ENCODE peak calls at places on chromosomes 11 and 22, in seven cellular contexts. K is omental fat pad, A is cardiac fibroblast, W is osteocyte, F is MCF 10A, O is B cell, J is GM13976. B is an unnamed sample.
A peak's percentile ranks its signal among the peaks of the same experiment; 100 is the strongest.

GRCh38 chr22:29109853-29110252 is 37.0 kb downstream of the KREMEN1 start:
- DNase-seq in K (no peak), A (no peak), W (no peak), F (no peak), O (no peak), J (no peak), B (no peak)

GRCh38 chr22:25700996-25701815 is 40.8 kb upstream of the MYO18B start:
- DNase-seq in K (no peak), A (no peak), W (no peak), F (no peak), O (no peak), J (no peak), B (no peak)

GRCh38 chr11:115745041-115745440 is 240.8 kb upstream of the CADM1 start:
- DNase-seq in K (no peak), A (no peak), W (no peak), F (no peak), O (no peak), J (no peak), B (no peak)

GRCh38 chr22:17267661-17268330 is 48.6 kb upstream of the ADA2 start:
- DNase-seq in K (no peak), A (no peak), W (no peak), F (no peak), O (no peak), J (no peak), B (no peak)

GRCh38 chr22:35614404-35614803 is 2.7 kb downstream of the MB start:
- DNase-seq in K (no peak), A (no peak), W (no peak), F (no peak), O (no peak), J (no peak), B (no peak)

GRCh38 chr11:120029321-120029720 is 108.6 kb downstream of the TRIM29 start:
- DNase-seq in K (no peak), A (no peak), W (peak; percentile 74), F (no peak), O (no peak), J (no peak), B (no peak)

GRCh38 chr11:32426819-32427615 is 8.3 kb downstream of the WT1 start:
- DNase-seq in K (no peak), A (no peak), W (no peak), F (no peak), O (no peak), J (peak; percentile 45), B (no peak)

GRCh38 chr22:27560781-27561180 is 240.8 kb downstream of the MN1 start:
- DNase-seq in K (no peak), A (no peak), W (no peak), F (no peak), O (no peak), J (no peak), B (no peak)

GRCh38 chr22:24376002-24376401 is 51.4 kb upstream of the ADORA2A start:
- DNase-seq in K (no peak), A (no peak), W (no peak), F (no peak), O (no peak), J (no peak), B (no peak)

GRCh38 chr11:69373251-69373635 is 79.3 kb downstream of the MYEOV start:
- DNase-seq in K (peak; percentile 16), A (no peak), W (peak; percentile 44), F (no peak), O (no peak), J (no peak), B (peak; percentile 1)

GRCh38 chr22:37488337-37489135 is 2.4 kb upstream of the MFNG start:
- DNase-seq in K (no peak), A (no peak), W (no peak), F (no peak), O (no peak), J (no peak), B (no peak)

GRCh38 chr11:60498853-60499252 is 6.3 kb downstream of the MS4A12 start:
- DNase-seq in K (no peak), A (peak; percentile 1), W (no peak), F (no peak), O (peak; percentile 63), J (no peak), B (no peak)

GRCh38 chr22:43592470-43592869 is 180.7 kb downstream of the MPPED1 start:
- DNase-seq in K (no peak), A (no peak), W (no peak), F (peak; percentile 3), O (no peak), J (no peak), B (no peak)
- TF ChIP-seq CTCF in K (no peak), A (no peak), W (no peak), F (no peak), O (no peak), J (no peak), B (no peak)

GRCh38 chr11:74521666-74522252 is 28.2 kb upstream of the LIPT2 start:
- DNase-seq in K (no peak), A (no peak), W (no peak), F (no peak), O (no peak), J (no peak), B (no peak)
- TF ChIP-seq CTCF in K (no peak), A (no peak), W (no peak), F (no peak), O (no peak), J (no peak), B (no peak)

DNA sequence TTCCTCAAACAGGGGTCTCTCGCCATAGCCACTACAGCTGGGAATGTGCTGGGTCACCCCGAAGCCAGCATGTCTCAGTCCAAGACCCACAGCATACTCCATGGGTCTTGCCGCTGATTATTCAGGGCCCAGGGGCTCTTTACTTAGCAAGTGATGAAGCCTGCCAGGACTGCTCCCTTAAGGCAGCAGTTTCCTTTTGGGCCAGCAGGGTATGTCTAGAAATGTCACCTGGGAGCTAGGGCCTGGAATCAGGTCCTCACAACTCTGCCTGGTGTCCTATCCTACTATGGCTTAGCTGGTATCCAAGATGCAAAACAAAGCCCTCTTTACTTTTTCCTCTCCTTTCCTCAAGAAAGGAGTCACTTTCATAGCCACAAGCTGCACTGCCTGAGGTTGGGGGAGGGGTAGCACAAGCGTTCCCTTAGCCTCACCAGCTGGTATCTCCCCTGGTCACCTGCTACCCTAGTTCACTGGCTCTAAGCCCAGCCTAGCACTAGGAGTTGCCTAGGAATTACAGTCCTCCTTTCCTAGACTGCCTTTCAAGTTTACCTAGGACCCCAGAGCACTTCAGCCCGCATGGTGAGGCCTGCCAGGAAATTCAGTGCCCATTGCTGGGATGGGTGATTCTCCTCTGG is 22.6 kb upstream of the NCR3LG1 start:
- DNase-seq in K (no peak), A (no peak), W (no peak), F (no peak), O (no peak), J (no peak), B (no peak)
- TF ChIP-seq CTCF in K (no peak), A (no peak), W (no peak), F (no peak), O (no peak), J (no peak), B (no peak)

GRCh38 chr11:65639623-65640482 is 2.0 kb downstream of the SIPA1 start:
- DNase-seq in K (no peak), A (peak; percentile 39), W (no peak), F (no peak), O (peak; percentile 86), J (peak; percentile 81), B (peak; percentile 83)

GRCh38 chr11:65641233-65642013 is 3.5 kb downstream of the SIPA1 start:
- DNase-seq in K (no peak), A (no peak), W (no peak), F (no peak), O (no peak), J (no peak), B (no peak)

GRCh38 chr11:65640483-65641207 is 2.7 kb downstream of the SIPA1 start:
- DNase-seq in K (no peak), A (no peak), W (no peak), F (no peak), O (peak; percentile 89), J (peak; percentile 54), B (peak; percentile 61)

GRCh38 chr11:65643971-65644370 is 6.1 kb downstream of the SIPA1 start:
- DNase-seq in K (no peak), A (no peak), W (no peak), F (peak; percentile 41), O (no peak), J (no peak), B (no peak)

DNA sequence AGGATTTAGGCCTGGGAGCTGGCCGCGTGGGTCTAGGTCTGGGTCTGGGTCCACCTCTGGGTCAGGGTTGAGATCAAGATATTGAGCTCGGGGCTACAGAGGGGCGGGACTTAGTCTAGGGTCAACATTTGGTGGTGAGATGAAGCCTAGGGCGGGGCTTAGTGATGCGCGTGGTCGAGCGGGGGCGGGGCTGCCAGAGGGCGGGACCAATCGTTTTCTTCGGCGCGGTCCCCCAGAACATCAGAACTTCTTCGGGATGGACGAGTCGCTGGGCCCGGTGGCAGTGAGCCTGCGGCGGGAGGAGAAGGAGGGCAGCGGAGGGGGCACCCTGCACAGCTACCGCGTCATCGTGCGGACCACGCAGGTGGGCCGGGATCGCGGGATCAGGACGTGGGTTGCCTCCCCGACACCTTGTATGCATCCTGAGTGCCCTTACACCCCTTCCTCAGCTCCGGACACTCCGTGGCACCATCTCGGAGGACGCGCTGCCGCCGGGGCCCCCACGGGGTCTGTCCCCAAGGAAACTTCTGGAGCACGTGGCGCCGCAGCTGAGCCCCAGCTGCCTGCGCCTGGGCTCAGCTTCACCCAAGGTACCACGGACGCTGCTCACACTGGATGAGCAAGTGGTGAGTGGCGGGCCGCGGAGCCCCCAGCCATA is 4.2 kb downstream of the SIPA1 start:
- DNase-seq in K (no peak), A (no peak), W (no peak), F (no peak), O (peak; percentile 65), J (no peak), B (peak; percentile 47)
- TF ChIP-seq CTCF in K (no peak), A (no peak), W (no peak), F (no peak), O (no peak), J (no peak), B (no peak)

GRCh38 chr11:40286137-40286536 is 1173.3 kb downstream of the LRRC4C start:
- DNase-seq in K (no peak), A (no peak), W (no peak), F (no peak), O (no peak), J (no peak), B (no peak)

GRCh38 chr11:40289370-40289769 is 1170.1 kb downstream of the LRRC4C start:
- DNase-seq in K (no peak), A (no peak), W (no peak), F (no peak), O (no peak), J (no peak), B (no peak)

GRCh38 chr11:40290031-40290650 is 1169.3 kb downstream of the LRRC4C start:
- DNase-seq in K (no peak), A (peak; percentile 12), W (no peak), F (no peak), O (no peak), J (no peak), B (no peak)

GRCh38 chr11:40285520-40285919 is 1173.9 kb downstream of the LRRC4C start:
- DNase-seq in K (no peak), A (no peak), W (no peak), F (no peak), O (no peak), J (no peak), B (no peak)

GRCh38 chr11:40288212-40288803 is 1171.1 kb downstream of the LRRC4C start:
- DNase-seq in K (no peak), A (no peak), W (no peak), F (no peak), O (no peak), J (no peak), B (no peak)
- TF ChIP-seq CTCF in K (no peak), A (no peak), W (no peak), F (no peak), O (no peak), J (no peak), B (no peak)

B was measured in natural killer cell.